ENCODE peak calls at places on chromosomes 3 and 15, in nine cellular contexts. O is cardiac muscle cell, D is neural progenitor cell, I is AG04450, P is A549, V is fibroblast of mammary gland, C is cardiac fibroblast, J is AG09309, A is endodermal cell. T is an unnamed sample.

GRCh38 chr3:188091746-188092145 is 62.2 kb upstream of the LPP start:
- DNase-seq in P (no peak), O (no peak), J (no peak), C (no peak), V (no peak), A (no peak), D (no peak), I (no peak), T (no peak)

GRCh38 chr3:140013220-140013619 is 78.2 kb downstream of the CLSTN2 start:
- DNase-seq in D (no peak), V (no peak), C (no peak), A (no peak), P (no peak), O (no peak), I (no peak), J (no peak), T (no peak)

GRCh38 chr3:95407709-95408463 is 1345.0 kb downstream of the NSUN3 start:
- DNase-seq in O (no peak), J (no peak), A (peak), C (no peak), V (no peak), I (no peak), P (no peak), D (no peak), T (no peak)

GRCh38 chr3:106707347-106707746 is 669.9 kb upstream of the CCDC54 start:
- DNase-seq in P (no peak), O (no peak), A (no peak), D (no peak), I (no peak), V (no peak), C (no peak), J (no peak), T (no peak)

GRCh38 chr3:105195260-105195659 is 171.4 kb upstream of the ALCAM start:
- DNase-seq in J (peak), C (peak), D (no peak), I (no peak), O (peak), V (peak), A (no peak), P (no peak), T (peak)

GRCh38 chr3:109994853-109995252 is 657.5 kb upstream of the DPPA4 start:
- DNase-seq in P (no peak), O (no peak), J (no peak), D (no peak), V (no peak), A (peak), C (no peak), I (no peak), T (no peak)

GRCh38 chr3:105527949-105528348 is 161.2 kb downstream of the ALCAM start:
- DNase-seq in P (peak), D (no peak), A (no peak), I (no peak), C (no peak), V (peak), O (no peak), J (no peak), T (peak)

GRCh38 chr3:169034401-169034800 is 629.1 kb downstream of the MECOM start:
- DNase-seq in O (peak), J (peak), A (no peak), V (peak), I (no peak), D (no peak), C (peak), P (no peak), T (no peak)

GRCh38 chr3:131535131-131535530 is 32.4 kb upstream of the MRPL3 start:
- DNase-seq in D (no peak), V (peak), C (peak), P (no peak), I (no peak), O (peak), J (peak), A (no peak), T (peak)

GRCh38 chr3:186669378-186670084 is 3.7 kb downstream of the HRG start:
- DNase-seq in V (no peak), I (no peak), P (peak), O (no peak), A (no peak), D (no peak), J (no peak), C (no peak), T (no peak)

GRCh38 chr3:8983591-8983990 is 20.3 kb upstream of the RAD18 start:
- DNase-seq in C (no peak), J (no peak), A (peak), D (no peak), O (no peak), V (no peak), P (no peak), I (no peak), T (no peak)

GRCh38 chr3:72275296-72275820 is 490.4 kb upstream of the PROK2 start:
- DNase-seq in A (no peak), V (no peak), I (no peak), D (no peak), C (peak), O (no peak), P (no peak), J (no peak), T (no peak)

GRCh38 chr3:107523361-107524213 is 825 bp downstream of the BBX start:
- DNase-seq in D (peak), C (peak), V (peak), J (no peak), P (peak), I (no peak), A (peak), O (peak), T (no peak)

GRCh38 chr15:40353697-40354096 is 2.9 kb downstream of the PHGR1 start:
- DNase-seq in J (no peak), V (no peak), D (no peak), I (no peak), A (no peak), P (no peak), O (no peak), C (no peak), T (no peak)

GRCh38 chr15:69996842-69997478 is 100.8 kb downstream of the TLE3 start:
- DNase-seq in A (no peak), P (no peak), D (no peak), O (no peak), J (no peak), I (no peak), V (no peak), C (no peak), T (no peak)

GRCh38 chr3:125322166-125322565 is 53.0 kb downstream of the ZNF148 start:
- DNase-seq in J (no peak), V (peak), A (no peak), C (peak), O (peak), D (no peak), P (no peak), I (peak), T (peak)

GRCh38 chr15:63598467-63599400 is 1.5 kb downstream of the FBXL22 start:
- DNase-seq in C (peak), P (no peak), A (no peak), D (peak), J (no peak), O (peak), V (no peak), I (no peak), T (no peak)

GRCh38 chr15:73628976-73629854 is 4.0 kb downstream of the NPTN start:
- DNase-seq in V (no peak), C (no peak), I (no peak), D (no peak), P (no peak), A (no peak), O (peak), J (no peak), T (no peak)

GRCh38 chr3:73563896-73564582 is 60.7 kb downstream of the PDZRN3 start:
- DNase-seq in O (no peak), J (no peak), D (no peak), P (no peak), C (no peak), V (peak), A (no peak), I (no peak), T (no peak)

GRCh38 chr3:188294113-188294512 is 140.2 kb downstream of the LPP start:
- DNase-seq in O (no peak), I (no peak), J (no peak), V (no peak), A (no peak), P (no peak), D (no peak), C (no peak), T (no peak)

GRCh38 chr3:72699631-72700030 is 148.6 kb downstream of the SHQ1 start:
- DNase-seq in C (peak), D (no peak), V (no peak), O (peak), J (no peak), A (no peak), I (no peak), P (no peak), T (no peak)

GRCh38 chr3:69890094-69890493 is 109.4 kb upstream of the SAMMSON start:
- DNase-seq in D (no peak), C (no peak), I (no peak), P (no peak), A (no peak), V (peak), O (no peak), J (no peak), T (no peak)

GRCh38 chr15:68553594-68553993 is 25.2 kb upstream of the CORO2B start:
- DNase-seq in D (no peak), P (no peak), C (no peak), I (no peak), A (no peak), J (no peak), V (no peak), O (no peak), T (no peak)

GRCh38 chr15:55738715-55739114 is 4.2 kb downstream of the PRTG start:
- DNase-seq in P (no peak), D (no peak), O (no peak), I (no peak), A (no peak), V (no peak), J (no peak), C (no peak), T (no peak)

GRCh38 chr3:23283625-23284024 is 80.5 kb downstream of the UBE2E2 start:
- DNase-seq in I (no peak), P (no peak), A (no peak), V (no peak), J (no peak), D (no peak), C (no peak), O (no peak), T (no peak)

GRCh38 chr3:63364495-63364894 is 86.4 kb downstream of the SYNPR start:
- DNase-seq in A (no peak), C (peak), P (no peak), D (peak), O (peak), J (peak), I (no peak), V (peak), T (peak)

DNA sequence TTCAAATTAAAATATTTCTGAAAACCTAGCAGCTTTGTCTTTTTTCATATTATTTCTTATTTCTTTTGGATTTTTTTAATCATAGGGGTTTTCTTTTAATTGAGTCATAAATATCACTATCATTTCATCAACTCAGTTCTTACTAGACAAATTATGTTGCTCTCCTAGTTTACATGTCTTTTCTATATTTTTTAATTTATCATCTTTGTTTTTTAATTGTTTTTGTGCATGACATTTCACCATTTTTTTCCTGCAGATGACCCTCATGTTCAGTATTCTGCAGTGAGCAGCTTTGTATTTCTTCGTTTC is 89.9 kb downstream of the RASA2 start:
- DNase-seq in I (no peak), A (no peak), O (no peak), P (no peak), C (no peak), J (no peak), D (no peak), V (no peak), T (no peak)
- TF ChIP-seq CTCF in I (no peak), A (no peak), O (no peak), P (no peak), C (no peak), J (no peak), D (no peak), V (no peak), T (no peak)

GRCh38 chr3:147939425-147940196 is 530.4 kb downstream of the ZIC1 start:
- DNase-seq in P (no peak), O (no peak), A (no peak), C (no peak), D (peak), I (no peak), V (no peak), J (no peak), T (no peak)
- H3K4me3 ChIP-seq in P (no peak), O (peak), A (no peak), C (no peak), D (peak), I (no peak), V (no peak), J (no peak), T (peak)

DNA sequence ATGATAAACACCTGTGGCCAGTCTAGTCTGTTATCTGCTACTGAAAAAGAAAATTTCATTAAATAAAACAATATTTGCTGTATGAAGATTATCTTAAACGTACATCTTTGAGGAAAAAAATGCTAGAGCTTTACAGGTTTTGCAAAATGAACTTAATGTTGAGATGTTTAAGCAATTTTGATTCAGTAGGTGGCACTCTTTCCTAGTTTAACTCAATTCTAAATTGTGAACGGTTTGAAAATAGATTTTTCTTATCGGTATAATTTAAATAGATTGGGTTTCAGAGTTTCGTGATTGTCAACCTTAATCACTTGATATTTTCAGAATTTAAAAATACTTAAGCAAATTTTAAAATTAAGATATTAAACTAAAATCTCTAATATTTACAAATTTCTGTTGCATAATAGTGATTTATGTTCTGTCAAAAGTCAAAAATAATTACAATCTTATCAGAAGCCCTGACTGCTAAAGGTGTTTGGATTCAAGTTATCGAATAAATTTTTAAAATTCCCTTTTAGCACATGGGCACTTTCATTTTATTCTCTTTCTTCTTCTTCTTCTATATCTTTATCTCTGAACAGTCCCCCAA is 7.0 kb upstream of the RNF111 start:
- DNase-seq in V (peak), O (peak), J (no peak), P (peak), D (peak), I (no peak), C (peak), A (no peak), T (peak)
- TF ChIP-seq CTCF in V (peak), O (peak), J (peak), P (peak), D (peak), I (peak), C (peak), A (peak), T (peak)

DNA sequence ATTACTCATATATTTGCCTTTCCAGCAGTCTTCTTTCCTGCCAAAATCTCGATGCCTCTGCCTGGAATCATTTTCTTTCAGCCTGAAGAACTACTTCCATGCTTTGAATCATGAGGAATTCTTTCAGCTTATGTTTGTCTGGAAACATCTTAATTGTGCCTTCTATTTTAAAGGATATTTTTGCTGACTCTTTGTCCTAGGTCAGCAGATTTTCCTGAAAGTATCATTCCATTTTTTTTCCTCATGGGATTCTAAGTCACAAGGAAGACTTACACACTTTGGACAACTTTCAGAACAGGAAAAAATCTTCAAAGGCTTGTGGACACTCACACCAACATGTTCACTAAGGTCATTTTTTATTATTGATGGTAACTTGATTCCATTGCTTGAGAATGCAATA is 10.1 kb downstream of the PRR23E start:
- DNase-seq in J (no peak), A (no peak), C (no peak), I (no peak), P (no peak), V (no peak), O (no peak), D (no peak), T (no peak)
- H3K4me3 ChIP-seq in J (no peak), A (no peak), C (no peak), I (no peak), P (no peak), V (no peak), O (no peak), D (no peak), T (no peak)

DNA sequence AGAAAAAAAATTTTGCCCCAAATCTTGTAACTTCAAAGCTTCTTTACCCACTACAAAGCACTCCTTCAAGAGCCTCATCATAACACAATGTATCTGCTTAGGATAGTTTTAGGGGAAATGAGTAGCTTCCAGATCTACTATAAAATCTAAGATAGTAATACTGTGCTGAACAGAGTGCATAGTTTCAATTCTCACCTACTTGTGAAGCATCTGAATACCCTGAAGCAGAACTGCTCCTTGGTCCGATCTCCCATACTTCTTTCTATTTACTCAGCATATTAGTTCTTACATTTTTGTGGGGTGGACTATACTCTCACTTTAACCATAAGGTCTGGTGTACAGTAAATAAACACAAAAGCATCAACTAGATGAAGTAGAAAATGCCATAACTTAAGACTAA is 9.6 kb downstream of the TFRC start:
- DNase-seq in A (no peak), D (no peak), J (no peak), O (no peak), P (no peak), V (no peak), C (no peak), I (no peak), T (no peak)
- TF ChIP-seq CTCF in A (no peak), D (no peak), J (no peak), O (no peak), P (no peak), V (no peak), C (no peak), I (no peak), T (no peak)

DNA sequence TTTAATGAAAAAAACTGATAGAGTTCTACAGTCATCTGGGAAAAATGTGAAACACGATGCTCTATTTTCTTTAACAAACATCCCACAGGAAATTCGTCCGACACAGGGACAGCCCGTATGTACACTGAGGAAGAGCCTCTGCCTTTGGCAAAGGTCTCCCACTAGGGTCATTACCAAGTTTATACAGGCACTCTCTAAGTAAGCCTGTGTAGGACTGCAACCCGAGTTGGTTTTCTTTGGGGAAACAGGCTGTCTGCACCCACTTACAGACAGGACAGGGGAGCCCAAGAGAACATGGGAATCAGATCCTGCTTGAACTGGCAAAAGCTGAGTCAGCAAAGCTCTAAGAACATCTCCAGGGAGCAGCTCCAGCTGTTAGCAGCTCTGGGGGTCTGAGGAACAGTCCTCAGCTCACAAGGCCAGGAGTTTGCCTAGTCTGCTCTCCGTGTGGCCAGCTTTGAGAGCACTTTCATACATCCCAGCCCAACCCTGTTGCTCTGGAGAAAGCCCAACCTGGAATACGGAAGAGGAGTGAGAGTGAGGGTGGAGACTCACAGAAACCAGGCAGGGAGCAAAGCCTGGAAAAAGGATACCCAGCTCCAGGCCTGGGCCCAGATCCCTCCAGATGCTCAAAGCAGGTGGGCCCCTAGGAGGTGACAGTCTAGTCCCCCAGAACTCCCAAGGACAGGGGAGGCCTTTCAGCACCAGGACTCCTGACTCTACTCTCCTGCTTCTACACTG is 1.9 kb downstream of the TBC1D2B start:
- DNase-seq in O (peak), D (peak), V (peak), A (peak), I (peak), P (peak), C (peak), J (no peak), T (peak)
- H3K4me3 ChIP-seq in O (no peak), D (peak), V (peak), A (no peak), I (peak), P (no peak), C (peak), J (peak), T (peak)

DNA sequence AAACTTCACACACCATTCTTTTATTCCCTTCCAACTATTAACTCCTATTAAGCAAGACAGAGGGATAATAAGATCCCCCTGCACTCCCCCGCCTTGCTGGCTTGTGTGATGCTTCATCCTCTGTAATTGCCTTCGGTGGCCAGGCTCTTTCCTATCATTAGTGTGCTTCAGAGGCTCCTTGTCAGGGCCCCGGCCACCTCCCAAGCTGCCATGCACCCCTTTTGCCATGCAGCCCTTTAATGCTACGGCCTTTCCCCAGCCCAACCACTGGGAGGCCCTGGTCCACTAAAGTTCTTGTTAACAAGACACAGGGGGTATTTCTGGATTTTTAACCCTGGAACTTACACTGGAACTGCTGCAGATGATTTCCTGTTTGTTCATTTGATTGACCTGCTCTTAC is 175.9 kb upstream of the TOPAZ1 start:
- DNase-seq in I (no peak), C (no peak), J (no peak), P (no peak), A (peak), D (peak), O (no peak), V (no peak), T (no peak)
- TF ChIP-seq CTCF in I (no peak), C (peak), J (no peak), P (no peak), A (peak), D (peak), O (no peak), V (no peak), T (peak)

GRCh38 chr15:66820474-66821258 is 118.6 kb downstream of the SMAD6 start:
- DNase-seq in I (no peak), D (no peak), A (peak), C (no peak), P (no peak), J (no peak), O (no peak), V (peak), T (no peak)

GRCh38 chr15:66822106-66822505 is 120.1 kb downstream of the SMAD6 start:
- DNase-seq in P (no peak), V (no peak), O (no peak), C (no peak), I (no peak), J (no peak), A (peak), D (no peak), T (no peak)

GRCh38 chr15:66816201-66816600 is 114.2 kb downstream of the SMAD6 start:
- DNase-seq in A (no peak), P (no peak), O (no peak), C (no peak), J (no peak), V (no peak), I (no peak), D (no peak), T (no peak)

GRCh38 chr15:66821307-66821706 is 119.3 kb downstream of the SMAD6 start:
- DNase-seq in I (no peak), O (no peak), A (peak), V (no peak), P (no peak), J (no peak), C (no peak), D (no peak), T (no peak)

GRCh38 chr15:66819084-66819483 is 117.0 kb downstream of the SMAD6 start:
- DNase-seq in J (no peak), A (peak), P (peak), D (no peak), I (no peak), C (no peak), V (peak), O (no peak), T (no peak)
- H3K4me3 ChIP-seq in J (no peak), A (no peak), P (no peak), D (no peak), I (no peak), C (no peak), V (no peak), O (no peak), T (no peak)

GRCh38 chr3:170111147-170111771 is 70.3 kb downstream of the PHC3 start:
- DNase-seq in C (no peak), A (no peak), J (no peak), D (no peak), I (no peak), V (no peak), P (no peak), O (no peak), T (no peak)

GRCh38 chr3:170117134-170117533 is 64.4 kb downstream of the PHC3 start:
- DNase-seq in A (peak), P (peak), J (no peak), D (peak), I (no peak), O (peak), V (peak), C (peak), T (no peak)
- TF ChIP-seq CTCF in A (peak), P (no peak), J (peak), D (peak), I (peak), O (peak), V (peak), C (peak), T (peak)